ENCODE peak calls at places on chromosomes 7 and 10, in eight cellular contexts. One of them, this sample, is unnamed.

GRCh38 chr7:115965241-115965640 is 65.3 kb downstream of the TFEC start:
- ATAC-seq in lung: no peak
- ATAC-seq in right cardiac atrium: no peak
- ATAC-seq in WTC11: no peak
- ATAC-seq in activated T-cell treated with anti-CD3 and anti-CD28 coated beads, Interleukin-2, amount 50 U/mL, for 4 hours: no peak
- ATAC-seq in activated CD8-positive, alpha-beta T cell treated with anti-CD3 and anti-CD28 coated beads, Interleukin-2, amount 10 ng/mL, durations not matched to agents 7 days and 5 days: no peak
- ATAC-seq in pancreas: no peak
- ATAC-seq in A549: no peak
- ATAC-seq in this sample: no peak

GRCh38 chr7:1009747-1010146 is 26.8 kb downstream of the CYP2W1 start:
- ATAC-seq in lung: no peak
- ATAC-seq in right cardiac atrium: no peak
- ATAC-seq in WTC11: no peak
- ATAC-seq in activated T-cell treated with anti-CD3 and anti-CD28 coated beads, Interleukin-2, amount 50 U/mL, for 4 hours: no peak
- ATAC-seq in activated CD8-positive, alpha-beta T cell treated with anti-CD3 and anti-CD28 coated beads, Interleukin-2, amount 10 ng/mL, durations not matched to agents 7 days and 5 days: no peak
- ATAC-seq in pancreas: no peak
- ATAC-seq in A549: no peak
- ATAC-seq in this sample: no peak

GRCh38 chr10:29681700-29682444 is 47.1 kb upstream of the SVIL start:
- ATAC-seq in lung: peak
- ATAC-seq in right cardiac atrium: peak
- ATAC-seq in WTC11: no peak
- ATAC-seq in activated T-cell treated with anti-CD3 and anti-CD28 coated beads, Interleukin-2, amount 50 U/mL, for 4 hours: peak
- ATAC-seq in activated CD8-positive, alpha-beta T cell treated with anti-CD3 and anti-CD28 coated beads, Interleukin-2, amount 10 ng/mL, durations not matched to agents 7 days and 5 days: peak
- ATAC-seq in pancreas: no peak
- ATAC-seq in A549: no peak
- ATAC-seq in this sample: peak

GRCh38 chr10:95745487-95745886 is 10.5 kb upstream of the ENTPD1 start:
- ATAC-seq in lung: peak
- ATAC-seq in right cardiac atrium: no peak
- ATAC-seq in WTC11: no peak
- ATAC-seq in activated T-cell treated with anti-CD3 and anti-CD28 coated beads, Interleukin-2, amount 50 U/mL, for 4 hours: no peak
- ATAC-seq in activated CD8-positive, alpha-beta T cell treated with anti-CD3 and anti-CD28 coated beads, Interleukin-2, amount 10 ng/mL, durations not matched to agents 7 days and 5 days: no peak
- ATAC-seq in pancreas: no peak
- ATAC-seq in A549: no peak
- ATAC-seq in this sample: no peak

GRCh38 chr10:26460736-26461135 is 22.6 kb downstream of the APBB1IP start:
- ATAC-seq in lung: no peak
- ATAC-seq in right cardiac atrium: no peak
- ATAC-seq in WTC11: no peak
- ATAC-seq in activated T-cell treated with anti-CD3 and anti-CD28 coated beads, Interleukin-2, amount 50 U/mL, for 4 hours: no peak
- ATAC-seq in activated CD8-positive, alpha-beta T cell treated with anti-CD3 and anti-CD28 coated beads, Interleukin-2, amount 10 ng/mL, durations not matched to agents 7 days and 5 days: no peak
- ATAC-seq in pancreas: no peak
- ATAC-seq in A549: no peak
- ATAC-seq in this sample: no peak

GRCh38 chr7:36048141-36048901 is 104.7 kb upstream of the EEPD1 start:
- ATAC-seq in lung: peak
- ATAC-seq in right cardiac atrium: peak
- ATAC-seq in WTC11: no peak
- ATAC-seq in activated T-cell treated with anti-CD3 and anti-CD28 coated beads, Interleukin-2, amount 50 U/mL, for 4 hours: no peak
- ATAC-seq in activated CD8-positive, alpha-beta T cell treated with anti-CD3 and anti-CD28 coated beads, Interleukin-2, amount 10 ng/mL, durations not matched to agents 7 days and 5 days: no peak
- ATAC-seq in pancreas: no peak
- ATAC-seq in A549: no peak
- ATAC-seq in this sample: peak

GRCh38 chr10:86017841-86018734 is 348.5 kb downstream of the GRID1 start:
- ATAC-seq in lung: no peak
- ATAC-seq in right cardiac atrium: peak
- ATAC-seq in WTC11: no peak
- ATAC-seq in activated T-cell treated with anti-CD3 and anti-CD28 coated beads, Interleukin-2, amount 50 U/mL, for 4 hours: no peak
- ATAC-seq in activated CD8-positive, alpha-beta T cell treated with anti-CD3 and anti-CD28 coated beads, Interleukin-2, amount 10 ng/mL, durations not matched to agents 7 days and 5 days: no peak
- ATAC-seq in pancreas: peak
- ATAC-seq in A549: no peak
- ATAC-seq in this sample: no peak

GRCh38 chr10:97939446-97939990 is 89.9 kb downstream of the GOLGA7B start:
- ATAC-seq in lung: no peak
- ATAC-seq in right cardiac atrium: no peak
- ATAC-seq in WTC11: no peak
- ATAC-seq in activated T-cell treated with anti-CD3 and anti-CD28 coated beads, Interleukin-2, amount 50 U/mL, for 4 hours: no peak
- ATAC-seq in activated CD8-positive, alpha-beta T cell treated with anti-CD3 and anti-CD28 coated beads, Interleukin-2, amount 10 ng/mL, durations not matched to agents 7 days and 5 days: no peak
- ATAC-seq in pancreas: no peak
- ATAC-seq in A549: no peak
- ATAC-seq in this sample: no peak

GRCh38 chr7:118185163-118185860 is 1.3 kb downstream of the LSM8 start:
- ATAC-seq in lung: no peak
- ATAC-seq in right cardiac atrium: no peak
- ATAC-seq in WTC11: no peak
- ATAC-seq in activated T-cell treated with anti-CD3 and anti-CD28 coated beads, Interleukin-2, amount 50 U/mL, for 4 hours: no peak
- ATAC-seq in activated CD8-positive, alpha-beta T cell treated with anti-CD3 and anti-CD28 coated beads, Interleukin-2, amount 10 ng/mL, durations not matched to agents 7 days and 5 days: no peak
- ATAC-seq in pancreas: no peak
- ATAC-seq in A549: no peak
- ATAC-seq in this sample: no peak

GRCh38 chr10:9268176-9268575 is 1213.7 kb downstream of the GATA3 start:
- ATAC-seq in lung: no peak
- ATAC-seq in right cardiac atrium: no peak
- ATAC-seq in WTC11: no peak
- ATAC-seq in activated T-cell treated with anti-CD3 and anti-CD28 coated beads, Interleukin-2, amount 50 U/mL, for 4 hours: no peak
- ATAC-seq in activated CD8-positive, alpha-beta T cell treated with anti-CD3 and anti-CD28 coated beads, Interleukin-2, amount 10 ng/mL, durations not matched to agents 7 days and 5 days: no peak
- ATAC-seq in pancreas: no peak
- ATAC-seq in A549: no peak
- ATAC-seq in this sample: no peak

GRCh38 chr7:3140834-3141233 is 97.2 kb upstream of the CARD11 start:
- ATAC-seq in lung: no peak
- ATAC-seq in right cardiac atrium: no peak
- ATAC-seq in WTC11: no peak
- ATAC-seq in activated T-cell treated with anti-CD3 and anti-CD28 coated beads, Interleukin-2, amount 50 U/mL, for 4 hours: no peak
- ATAC-seq in activated CD8-positive, alpha-beta T cell treated with anti-CD3 and anti-CD28 coated beads, Interleukin-2, amount 10 ng/mL, durations not matched to agents 7 days and 5 days: no peak
- ATAC-seq in pancreas: no peak
- ATAC-seq in A549: no peak
- ATAC-seq in this sample: no peak

GRCh38 chr10:23994459-23995046 is 214.4 kb upstream of the KIAA1217 start:
- ATAC-seq in lung: no peak
- ATAC-seq in right cardiac atrium: peak
- ATAC-seq in WTC11: peak
- ATAC-seq in activated T-cell treated with anti-CD3 and anti-CD28 coated beads, Interleukin-2, amount 50 U/mL, for 4 hours: no peak
- ATAC-seq in activated CD8-positive, alpha-beta T cell treated with anti-CD3 and anti-CD28 coated beads, Interleukin-2, amount 10 ng/mL, durations not matched to agents 7 days and 5 days: no peak
- ATAC-seq in pancreas: peak
- ATAC-seq in A549: peak
- ATAC-seq in this sample: no peak

GRCh38 chr10:33413093-33413442 is 78.6 kb upstream of the NRP1 start:
- ATAC-seq in lung: peak
- ATAC-seq in right cardiac atrium: no peak
- ATAC-seq in WTC11: no peak
- ATAC-seq in activated T-cell treated with anti-CD3 and anti-CD28 coated beads, Interleukin-2, amount 50 U/mL, for 4 hours: no peak
- ATAC-seq in activated CD8-positive, alpha-beta T cell treated with anti-CD3 and anti-CD28 coated beads, Interleukin-2, amount 10 ng/mL, durations not matched to agents 7 days and 5 days: no peak
- ATAC-seq in pancreas: no peak
- ATAC-seq in A549: no peak
- ATAC-seq in this sample: peak

GRCh38 chr7:35185908-35186731 is 67.8 kb downstream of the TBX20 start:
- ATAC-seq in lung: peak
- ATAC-seq in right cardiac atrium: peak
- ATAC-seq in WTC11: peak
- ATAC-seq in activated T-cell treated with anti-CD3 and anti-CD28 coated beads, Interleukin-2, amount 50 U/mL, for 4 hours: peak
- ATAC-seq in activated CD8-positive, alpha-beta T cell treated with anti-CD3 and anti-CD28 coated beads, Interleukin-2, amount 10 ng/mL, durations not matched to agents 7 days and 5 days: peak
- ATAC-seq in pancreas: peak
- ATAC-seq in A549: peak
- ATAC-seq in this sample: peak

GRCh38 chr10:59582058-59582457 is 127.6 kb downstream of the SLC16A9 start:
- ATAC-seq in lung: no peak
- ATAC-seq in right cardiac atrium: peak
- ATAC-seq in WTC11: no peak
- ATAC-seq in activated T-cell treated with anti-CD3 and anti-CD28 coated beads, Interleukin-2, amount 50 U/mL, for 4 hours: no peak
- ATAC-seq in activated CD8-positive, alpha-beta T cell treated with anti-CD3 and anti-CD28 coated beads, Interleukin-2, amount 10 ng/mL, durations not matched to agents 7 days and 5 days: no peak
- ATAC-seq in pancreas: no peak
- ATAC-seq in A549: no peak
- ATAC-seq in this sample: no peak